ENCODE peak calls at places on chromosomes 2 and 18, in nine cellular contexts. E, R, S, M, H, Q, P, Y and U are unnamed samples. For H3K4me1, the result is how much of the 10 kb centered on the place peaks cover.

GRCh38 chr2:199019898-199020507 is 437.7 kb downstream of the SATB2 start:
- DNase-seq in E (no peak), R (no peak), S (peak), M (no peak), H (no peak), Q (no peak), P (no peak), Y (peak), U (no peak)

GRCh38 chr2:150974223-150974622 is 287.4 kb downstream of the RBM43 start:
- DNase-seq in E (no peak), R (no peak), S (no peak), M (no peak), H (no peak), Q (no peak), P (no peak), Y (no peak), U (no peak)

GRCh38 chr2:240301256-240301795 is 134.1 kb upstream of the GPC1 start:
- DNase-seq in E (no peak), R (no peak), S (no peak), M (peak), H (peak), Q (no peak), P (peak), Y (no peak), U (no peak)

GRCh38 chr2:173898178-173898668 is 67.0 kb downstream of the SP3 start:
- DNase-seq in E (no peak), R (no peak), S (no peak), M (no peak), H (no peak), Q (no peak), P (no peak), Y (no peak), U (no peak)

GRCh38 chr2:177599072-177599688 is 206.6 kb downstream of the AGPS start:
- DNase-seq in E (no peak), R (no peak), S (no peak), M (no peak), H (no peak), Q (no peak), P (no peak), Y (no peak), U (no peak)

GRCh38 chr2:65566617-65567016 is 134.2 kb upstream of the SPRED2 start:
- DNase-seq in E (peak), R (no peak), S (no peak), M (peak), H (no peak), Q (no peak), P (no peak), Y (no peak), U (no peak)

GRCh38 chr2:53913721-53914120 is 54.0 kb upstream of the GPR75 start:
- DNase-seq in E (no peak), R (no peak), S (no peak), M (no peak), H (no peak), Q (no peak), P (no peak), Y (no peak), U (no peak)

GRCh38 chr2:64989126-64989981 is at the start of gene SLC1A4:
- DNase-seq in E (peak), R (peak), S (peak), M (peak), H (peak), Q (peak), P (peak), Y (peak), U (peak)

GRCh38 chr2:239548491-239548890 is 147.7 kb upstream of the HDAC4 start:
- DNase-seq in E (no peak), R (no peak), S (no peak), M (peak), H (no peak), Q (no peak), P (peak), Y (no peak), U (no peak)

GRCh38 chr2:69221960-69222751 is 164.9 kb downstream of the GFPT1 start:
- DNase-seq in E (no peak), R (no peak), S (no peak), M (no peak), H (peak), Q (no peak), P (no peak), Y (no peak), U (no peak)

GRCh38 chr18:48459016-48459415 is 49.8 kb upstream of the ZBTB7C start:
- DNase-seq in E (no peak), R (no peak), S (no peak), M (no peak), H (peak), Q (no peak), P (no peak), Y (no peak), U (no peak)

GRCh38 chr18:79596451-79597175 is 83.0 kb upstream of the CTDP1 start:
- DNase-seq in E (no peak), R (no peak), S (no peak), M (peak), H (no peak), Q (no peak), P (no peak), Y (no peak), U (no peak)

GRCh38 chr2:205706769-205707375 is 24.6 kb downstream of the NRP2 start:
- DNase-seq in E (no peak), R (no peak), S (no peak), M (peak), H (no peak), Q (no peak), P (no peak), Y (no peak), U (no peak)

GRCh38 chr2:67448648-67449047 is 51.5 kb downstream of the ETAA1 start:
- DNase-seq in E (no peak), R (no peak), S (no peak), M (no peak), H (no peak), Q (no peak), P (no peak), Y (no peak), U (no peak)

GRCh38 chr2:197455428-197455827 is 2.1 kb downstream of the COQ10B start:
- DNase-seq in E (no peak), R (no peak), S (no peak), M (no peak), H (no peak), Q (no peak), P (no peak), Y (no peak), U (no peak)
- TF ChIP-seq POLR2AphosphoS5 in E (no peak), R (no peak), S (no peak), M (no peak), H (no peak), Q (no peak), P (no peak), Y (no peak), U (no peak)

GRCh38 chr2:227256605-227257004 is 68.4 kb upstream of the MFF start:
- DNase-seq in E (no peak), R (no peak), S (no peak), M (no peak), H (no peak), Q (no peak), P (no peak), Y (no peak), U (no peak)
- H3K27ac ChIP-seq in E (no peak), R (no peak), S (no peak), M (no peak), H (no peak), Q (no peak), P (no peak), Y (no peak), U (no peak)

GRCh38 chr2:10404324-10405143 is 43.6 kb downstream of the ODC1 start:
- DNase-seq in E (peak), R (no peak), S (peak), M (no peak), H (no peak), Q (peak), P (no peak), Y (no peak), U (no peak)

GRCh38 chr2:10405441-10405840 is 42.7 kb downstream of the ODC1 start:
- DNase-seq in E (peak), R (no peak), S (peak), M (no peak), H (no peak), Q (no peak), P (no peak), Y (no peak), U (peak)

GRCh38 chr2:10400978-10401951 is 46.9 kb downstream of the ODC1 start:
- DNase-seq in E (no peak), R (peak), S (no peak), M (peak), H (no peak), Q (no peak), P (no peak), Y (no peak), U (no peak)

GRCh38 chr2:10400568-10400977 is 47.6 kb downstream of the ODC1 start:
- DNase-seq in E (no peak), R (no peak), S (no peak), M (peak), H (no peak), Q (no peak), P (no peak), Y (no peak), U (no peak)

GRCh38 chr2:10402652-10403215 is 45.4 kb downstream of the ODC1 start:
- DNase-seq in E (no peak), R (no peak), S (no peak), M (no peak), H (no peak), Q (no peak), P (no peak), Y (no peak), U (no peak)
- H3K4me1 ChIP-seq in E (under half), R (half or more), S (half or more), M (under half), H (half or more), Q (half or more), P (half or more), Y (half or more), U (under half)

GRCh38 chr2:30336978-30337841 is 105.9 kb downstream of the LBH start:
- DNase-seq in E (no peak), R (no peak), S (no peak), M (peak), H (no peak), Q (peak), P (no peak), Y (no peak), U (no peak)
- TF ChIP-seq POLR2AphosphoS5 in E (no peak), R (no peak), S (no peak), M (peak), H (no peak), Q (no peak), P (no peak), Y (no peak), U (no peak)

DNA sequence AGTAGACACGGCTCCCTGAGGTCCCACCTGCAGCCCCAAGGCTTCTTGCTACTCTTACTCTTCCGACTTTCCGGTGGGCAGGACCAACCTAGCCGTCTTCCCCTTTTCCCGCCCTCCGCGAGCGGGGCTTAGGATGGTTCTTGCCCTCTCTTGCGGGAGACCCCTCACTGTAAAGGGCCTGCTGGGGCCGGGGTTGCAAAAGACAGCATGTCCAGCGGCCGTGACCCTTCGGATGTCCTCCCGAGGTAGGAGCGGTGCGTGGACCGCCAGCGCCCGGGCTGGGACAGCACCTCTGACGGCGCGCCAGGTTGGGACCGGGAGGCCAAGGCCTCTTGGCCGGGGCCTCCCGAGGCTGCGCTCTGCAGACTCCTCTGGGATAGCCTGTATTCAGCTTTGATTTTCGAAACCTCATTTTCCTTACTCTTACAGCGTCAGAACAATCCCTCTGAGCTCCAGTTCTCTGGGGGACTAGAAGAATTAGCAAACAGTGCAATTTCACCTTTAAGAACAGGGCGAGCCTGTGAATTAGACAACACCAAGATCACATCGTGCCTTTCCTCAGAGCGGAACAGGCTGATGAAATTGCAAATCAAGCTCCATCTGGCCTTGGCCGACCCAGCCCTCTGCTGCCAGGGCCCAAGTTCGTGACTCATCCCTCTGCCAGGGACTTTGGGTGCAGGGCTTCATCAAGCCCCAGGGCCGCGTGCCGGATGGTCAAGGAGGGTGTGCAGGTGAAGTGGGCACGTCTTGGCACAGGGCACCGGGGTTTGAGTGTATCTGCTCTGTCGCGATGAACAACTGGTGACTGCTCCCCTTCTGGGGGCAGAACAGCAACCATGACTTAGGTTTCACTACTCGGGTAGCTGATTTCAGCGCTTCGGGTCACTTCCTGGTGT is 777 bp downstream of the MOCOS start:
- DNase-seq in E (no peak), R (peak), S (no peak), M (peak), H (no peak), Q (peak), P (peak), Y (peak), U (no peak)
- H3K27ac ChIP-seq in E (peak), R (peak), S (no peak), M (no peak), H (no peak), Q (no peak), P (peak), Y (peak), U (peak)

GRCh38 chr2:60534034-60534393 is 19.4 kb downstream of the BCL11A start:
- DNase-seq in E (no peak), R (no peak), S (no peak), M (no peak), H (no peak), Q (no peak), P (no peak), Y (no peak), U (no peak)
- H3K4me1 ChIP-seq in E (under half), R (under half), S (under half), M (under half), H (half or more), Q (under half), P (half or more), Y (under half), U (under half)

GRCh38 chr2:219369447-219369861 is 18.3 kb downstream of the DNPEP start:
- DNase-seq in E (peak), R (peak), S (no peak), M (no peak), H (no peak), Q (no peak), P (no peak), Y (no peak), U (peak)

GRCh38 chr2:219368690-219369108 is 19.0 kb downstream of the DNPEP start:
- DNase-seq in E (peak), R (no peak), S (no peak), M (no peak), H (no peak), Q (no peak), P (no peak), Y (no peak), U (peak)
- TF ChIP-seq POLR2AphosphoS5 in E (peak), R (no peak), S (no peak), M (no peak), H (no peak), Q (no peak), P (no peak), Y (no peak), U (no peak)

DNA sequence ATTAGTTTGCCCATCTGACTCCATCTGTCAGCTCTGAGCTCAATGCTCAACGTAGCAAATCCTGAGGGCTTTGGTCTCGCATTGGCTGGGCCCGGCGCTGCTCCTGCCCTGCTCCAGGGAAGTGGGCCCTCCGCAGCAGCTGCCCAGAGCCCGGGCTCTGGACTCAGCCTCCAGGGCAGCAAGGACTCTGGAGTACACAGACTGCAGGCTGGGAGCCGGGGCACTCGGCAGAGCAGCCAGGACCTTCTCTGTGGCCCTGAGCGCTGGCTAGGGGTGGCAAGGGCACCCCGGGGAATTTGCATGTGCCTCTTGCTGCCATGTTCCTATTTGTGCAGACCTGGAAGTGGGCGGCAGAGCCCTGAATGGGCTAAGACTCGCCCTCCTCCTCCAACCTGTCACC is 23.5 kb upstream of the C1QL2 start:
- DNase-seq in E (no peak), R (no peak), S (no peak), M (no peak), H (no peak), Q (peak), P (no peak), Y (no peak), U (no peak)
- H3K27ac ChIP-seq in E (no peak), R (no peak), S (no peak), M (no peak), H (no peak), Q (no peak), P (no peak), Y (no peak), U (no peak)

DNA sequence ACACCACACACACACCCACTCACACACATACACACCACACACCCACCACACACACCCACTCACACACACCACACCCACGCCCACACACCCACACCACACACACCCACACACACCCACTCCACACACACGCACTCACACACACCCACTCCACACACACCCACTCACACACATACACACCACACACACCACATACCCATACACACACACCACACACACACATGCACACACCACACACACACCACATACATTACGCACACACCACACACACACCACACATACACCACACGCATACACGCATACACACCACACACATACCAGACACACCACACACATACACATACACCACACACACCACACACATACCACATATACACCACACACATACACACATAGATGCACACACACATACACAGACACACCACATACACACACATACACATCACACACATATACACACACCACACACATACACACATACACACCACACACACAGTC is 37.9 kb downstream of the MCFD2 start:
- DNase-seq in E (no peak), R (no peak), S (no peak), M (no peak), H (no peak), Q (peak), P (no peak), Y (no peak), U (no peak)
- H3K4me1 ChIP-seq in E (under half), R (under half), S (under half), M (under half), H (half or more), Q (under half), P (under half), Y (under half), U (under half)